ENCODE peak calls at places on chromosome 21, in six cellular contexts. T is stimulated activated CD4-positive, alpha-beta T cell treated with anti-CD3 and anti-CD28 coated beads, Interleukin-12 subunit alpha, Interleukin-12 subunit beta, amount 100 ng/mL, for 4 hours; G is MM.1S; S is neural crest cell; L is Kasumi-1; P is AG08395. D is an unnamed sample.
A peak's percentile ranks its signal among the peaks of the same experiment; 100 is the strongest.

GRCh38 chr21:44728716-44729115 is 17.3 kb upstream of the TSPEAR start:
- DNase-seq in T (no peak), G (no peak), S (no peak), L (no peak), P (no peak), D (no peak)

GRCh38 chr21:27393726-27394125 is 426.8 kb upstream of the ADAMTS5 start:
- DNase-seq in T (no peak), G (no peak), S (no peak), L (no peak), P (no peak), D (no peak)

GRCh38 chr21:15669247-15669646 is 60.5 kb upstream of the USP25 start:
- DNase-seq in T (no peak), G (no peak), S (no peak), L (no peak), P (no peak), D (no peak)

GRCh38 chr21:35528109-35529042 is 479.3 kb upstream of the RUNX1 start:
- DNase-seq in T (peak; percentile 22), G (no peak), S (no peak), L (peak; percentile 42), P (no peak), D (no peak)

GRCh38 chr21:40373760-40374159 is 473.2 kb downstream of the DSCAM start:
- DNase-seq in T (no peak), G (no peak), S (no peak), L (no peak), P (no peak), D (no peak)

GRCh38 chr21:41948404-41948895 is 5.4 kb downstream of the C2CD2 start:
- DNase-seq in T (no peak), G (no peak), S (no peak), L (no peak), P (no peak), D (no peak)

GRCh38 chr21:41326414-41327080 is 9.9 kb downstream of the FAM3B start:
- DNase-seq in T (no peak), G (no peak), S (no peak), L (no peak), P (no peak), D (no peak)

GRCh38 chr21:25862596-25862995 is 127.8 kb downstream of the GABPA start:
- DNase-seq in T (no peak), G (peak; percentile 42), S (no peak), L (peak; percentile 61), P (peak; percentile 12), D (no peak)

D was measured in prostate gland.